ENCODE peak calls at places on chromosomes 7 and 10, in nine cellular contexts. L is transverse colon, O is right lobe of liver, N is spleen, D is cardiac muscle cell, G is HAP-1, Y is endothelial cell of umbilical vein, X is IMR-90, C is heart right ventricle. Q is an unnamed sample.
A peak's percentile ranks its signal among the peaks of the same experiment; 100 is the strongest.

GRCh38 chr7:151087247-151088018 is 1.2 kb downstream of the AGAP3 start:
- DNase-seq in O (peak; percentile 85), G (no peak), X (peak; percentile 52), D (peak; percentile 70), L (peak; percentile 74), N (peak; percentile 88), C (peak; percentile 54), Y (peak; percentile 44), Q (peak; percentile 55)

GRCh38 chr10:31961675-31962074 is 33.0 kb upstream of the ARHGAP12 start:
- DNase-seq in D (peak; percentile 25), O (no peak), G (no peak), Y (no peak), X (peak; percentile 64), N (no peak), L (no peak), C (no peak), Q (no peak)

GRCh38 chr10:57395921-57396320 is 871.8 kb downstream of the IPMK start:
- DNase-seq in N (no peak), D (no peak), G (no peak), X (no peak), O (no peak), L (no peak), Y (no peak), C (no peak), Q (no peak)

GRCh38 chr7:4650471-4651047 is 31.5 kb upstream of the FOXK1 start:
- DNase-seq in L (no peak), N (no peak), C (peak; percentile 28), Y (no peak), D (peak; percentile 79), G (peak; percentile 62), X (peak; percentile 23), O (no peak), Q (no peak)

GRCh38 chr10:20040012-20040411 is 223.8 kb downstream of the PLXDC2 start:
- DNase-seq in O (no peak), N (no peak), D (peak; percentile 79), C (no peak), G (no peak), Y (no peak), X (no peak), L (no peak), Q (no peak)

GRCh38 chr10:78920011-78920410 is 148.8 kb upstream of the ZMIZ1 start:
- DNase-seq in X (no peak), G (no peak), D (no peak), L (no peak), C (no peak), N (peak; percentile 64), O (no peak), Y (no peak), Q (no peak)

GRCh38 chr7:48130658-48131108 is 40.6 kb upstream of the ABCA13 start:
- DNase-seq in X (peak; percentile 33), N (no peak), D (no peak), O (no peak), Y (no peak), C (no peak), G (no peak), L (no peak), Q (no peak)

GRCh38 chr7:149558149-149558861 is 60.7 kb upstream of the ZNF746 start:
- DNase-seq in D (peak; percentile 44), O (no peak), C (no peak), G (no peak), Y (no peak), X (peak; percentile 76), N (no peak), L (no peak), Q (no peak)

GRCh38 chr7:94810496-94810895 is 96.9 kb upstream of the PPP1R9A start:
- DNase-seq in Y (no peak), G (no peak), O (no peak), C (no peak), L (no peak), D (no peak), N (no peak), X (no peak), Q (no peak)

GRCh38 chr10:49110684-49111319 is 4.5 kb downstream of the VSTM4 start:
- DNase-seq in Y (no peak), G (no peak), O (no peak), L (no peak), D (no peak), C (no peak), X (no peak), N (no peak), Q (no peak)

GRCh38 chr10:86085136-86085535 is 281.5 kb downstream of the GRID1 start:
- DNase-seq in L (no peak), C (no peak), G (no peak), Y (no peak), X (no peak), D (no peak), O (no peak), N (peak; percentile 66), Q (no peak)

GRCh38 chr10:79081353-79082034 is 12.7 kb downstream of the ZMIZ1 start:
- DNase-seq in Y (no peak), O (no peak), N (no peak), D (peak; percentile 69), G (no peak), C (no peak), X (peak; percentile 96), L (no peak), Q (no peak)

GRCh38 chr10:29730461-29730860 is 95.7 kb upstream of the SVIL start:
- DNase-seq in L (no peak), G (no peak), O (no peak), D (no peak), Y (no peak), C (no peak), X (no peak), N (no peak), Q (no peak)

GRCh38 chr7:140677496-140677895 is 4.8 kb downstream of the ADCK2 start:
- DNase-seq in D (no peak), Y (no peak), L (no peak), N (no peak), O (no peak), G (no peak), C (no peak), X (no peak), Q (no peak)

GRCh38 chr7:4129481-4130122 is 552.5 kb upstream of the FOXK1 start:
- DNase-seq in G (no peak), X (no peak), N (peak; percentile 66), D (no peak), C (no peak), O (no peak), Y (peak; percentile 36), L (no peak), Q (no peak)

GRCh38 chr10:113683300-113683699 is 3.6 kb downstream of the CASP7 start:
- DNase-seq in Y (no peak), N (no peak), L (no peak), D (no peak), C (no peak), X (no peak), O (no peak), G (no peak), Q (no peak)

GRCh38 chr7:39099146-39099545 is 121.4 kb downstream of the POU6F2 start:
- DNase-seq in L (no peak), G (no peak), O (no peak), C (no peak), X (no peak), D (no peak), N (no peak), Y (no peak), Q (no peak)

GRCh38 chr10:104326991-104327610 is 11.2 kb downstream of the ITPRIP start:
- DNase-seq in L (no peak), N (peak; percentile 71), Y (no peak), D (no peak), C (no peak), X (no peak), O (no peak), G (no peak), Q (no peak)
- H3K4me1 ChIP-seq in L (peaks cover 68% of the 10 kb centered on the region), N (peaks cover 100% of the 10 kb centered on the region), Y (peaks cover 82% of the 10 kb centered on the region), D (peaks cover 54% of the 10 kb centered on the region), C (peaks cover 100% of the 10 kb centered on the region), X (peaks cover 49% of the 10 kb centered on the region), O (peaks cover 30% of the 10 kb centered on the region), G (peaks cover 57% of the 10 kb centered on the region), Q (peaks cover 97% of the 10 kb centered on the region)

DNA sequence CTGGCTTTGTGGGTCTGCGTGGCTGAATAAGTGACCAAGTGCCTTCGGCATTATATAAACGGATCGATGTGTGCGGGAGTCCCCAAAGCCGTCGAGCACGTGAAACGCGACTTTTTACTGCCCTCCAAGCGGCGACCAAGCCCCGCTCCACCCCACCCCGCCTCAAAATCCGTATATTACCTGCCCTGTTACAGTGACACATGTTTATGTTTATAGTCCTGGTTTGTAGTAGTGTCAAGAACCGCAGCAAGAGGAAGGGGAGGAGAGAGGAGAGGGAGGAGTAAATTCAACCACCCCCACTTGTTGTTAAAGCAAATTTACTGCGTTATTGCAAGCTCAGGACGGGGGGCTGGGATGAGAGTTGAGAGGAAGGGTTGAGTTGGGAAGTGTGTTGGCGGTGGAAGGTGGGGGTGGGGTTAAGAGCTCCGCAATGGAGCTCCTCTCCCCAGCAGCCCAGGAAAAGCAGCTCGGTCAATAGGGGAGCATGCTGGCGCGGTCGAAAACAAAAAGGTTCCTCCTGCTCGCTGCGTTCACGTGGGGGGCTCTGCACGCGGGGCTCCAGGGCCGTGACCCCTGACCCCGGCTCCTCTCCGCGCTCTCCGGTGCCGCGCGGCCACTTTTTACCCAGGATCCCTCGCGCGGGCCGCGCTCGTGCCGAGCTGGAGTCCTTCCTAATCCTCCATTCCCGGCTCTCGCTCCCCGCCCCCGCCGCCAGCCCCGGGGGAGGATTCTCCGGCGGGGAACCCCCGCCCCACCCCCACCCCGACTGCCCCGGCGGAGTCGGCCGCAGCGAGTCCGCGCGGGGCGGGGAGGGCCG is at the start of gene SKIDA1:
- DNase-seq in Y (peak; percentile 90), D (peak; percentile 95), N (peak; percentile 93), C (peak; percentile 88), L (peak; percentile 82), X (peak; percentile 86), G (peak; percentile 96), O (peak; percentile 94), Q (peak; percentile 57)
- H3K4me1 ChIP-seq in Y (peaks cover 29% of the 10 kb centered on the region), D (peaks cover 51% of the 10 kb centered on the region), N (peaks cover 28% of the 10 kb centered on the region), C (peaks cover 44% of the 10 kb centered on the region), L (peaks cover 13% of the 10 kb centered on the region), X (peaks cover 3% of the 10 kb centered on the region), G (peaks cover 51% of the 10 kb centered on the region), O (peaks cover 2% of the 10 kb centered on the region), Q (peaks cover 4% of the 10 kb centered on the region)

DNA sequence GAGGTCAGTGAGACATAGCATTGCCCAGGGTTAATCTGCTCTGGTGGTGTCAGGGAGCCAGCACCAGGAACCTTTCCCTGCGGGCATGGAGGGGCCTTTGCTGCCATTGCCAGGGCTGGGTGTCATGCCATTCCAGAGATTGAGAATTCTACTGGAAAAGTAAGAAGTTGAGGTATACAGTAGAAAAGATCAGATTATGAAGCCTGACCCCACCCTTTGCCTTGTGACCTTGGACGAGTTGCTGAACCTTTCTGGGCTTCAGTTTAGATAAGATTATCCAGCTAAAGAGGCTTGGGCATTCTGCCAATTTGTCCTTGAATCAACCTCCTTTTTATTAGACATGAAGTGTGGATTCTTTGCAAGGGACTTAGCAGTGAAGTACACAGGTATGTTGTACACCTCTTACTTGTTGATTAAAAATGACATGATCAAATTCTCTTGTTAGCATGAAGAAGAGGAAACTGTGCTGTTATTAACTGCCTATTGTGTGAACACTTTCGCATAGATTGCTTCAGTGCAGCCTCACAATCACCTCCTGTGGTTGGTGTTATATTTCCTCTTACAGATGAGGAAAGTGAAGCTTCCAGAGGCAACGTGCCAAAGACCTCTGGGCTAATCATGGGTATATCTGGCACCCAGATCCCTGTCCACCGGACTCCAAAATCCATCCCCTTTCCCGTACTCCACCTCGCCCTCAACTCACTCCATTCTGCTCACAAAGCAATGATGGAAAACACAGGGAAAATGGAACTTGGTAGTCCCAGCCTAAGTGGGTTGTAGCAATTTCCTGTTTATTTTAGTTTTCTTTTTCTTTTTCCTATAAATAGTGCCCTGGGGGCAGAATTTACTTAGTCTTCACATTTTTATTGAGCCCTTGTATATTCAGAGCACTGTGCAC is 151.3 kb downstream of the CAMK1D start:
- DNase-seq in C (no peak), D (peak; percentile 45), G (peak; percentile 45), N (peak; percentile 23), Y (peak; percentile 6), X (no peak), L (no peak), O (no peak), Q (no peak)
- H3K4me1 ChIP-seq in C (peaks cover 23% of the 10 kb centered on the region), D (peaks cover 14% of the 10 kb centered on the region), G (peaks cover 28% of the 10 kb centered on the region), N (peaks cover 23% of the 10 kb centered on the region), Y (no peaks in the 10 kb centered on the region), X (peaks cover 5% of the 10 kb centered on the region), L (peaks cover 19% of the 10 kb centered on the region), O (peaks cover 19% of the 10 kb centered on the region), Q (peaks cover 22% of the 10 kb centered on the region)

GRCh38 chr10:119657725-119658124 is 6.5 kb downstream of the BAG3 start:
- DNase-seq in L (peak; percentile 25), N (no peak), X (peak; percentile 48), O (peak; percentile 68), G (no peak), Y (no peak), D (no peak), C (no peak), Q (no peak)
- H3K4me1 ChIP-seq in L (peaks cover 57% of the 10 kb centered on the region), N (peaks cover 36% of the 10 kb centered on the region), X (peaks cover 45% of the 10 kb centered on the region), O (peaks cover 64% of the 10 kb centered on the region), G (peaks cover 11% of the 10 kb centered on the region), Y (peaks cover 52% of the 10 kb centered on the region), D (peaks cover 42% of the 10 kb centered on the region), C (peaks cover 100% of the 10 kb centered on the region), Q (peaks cover 24% of the 10 kb centered on the region)